ENCODE peak calls at places on chromosome 5, in ten cellular contexts. Q is fibroblast of lung, H is tibial artery, A is brain microvascular endothelial cell, T is adrenal gland, S is mammary epithelial cell, Y is astrocyte, E is lung, W is prostate gland, Z is spleen. K is an unnamed sample. For H3K36me3, the result is how much of the 10 kb centered on the place peaks cover.

GRCh38 chr5:178086266-178086665 is 27.1 kb upstream of the N4BP3 start:
- DNase-seq in Q (no peak), A (no peak), Y (no peak), H (no peak), E (no peak), W (no peak), Z (no peak), T (no peak), S (peak), K (no peak)

GRCh38 chr5:31661257-31661656 is 22.3 kb downstream of the PDZD2 start:
- DNase-seq in T (no peak), A (no peak), S (no peak), E (no peak), H (no peak), Z (no peak), Y (no peak), W (no peak), Q (no peak), K (no peak)

GRCh38 chr5:42656661-42657035 is 100.0 kb upstream of the CCDC152 start:
- DNase-seq in Q (no peak), S (peak), H (no peak), Y (no peak), E (no peak), A (no peak), Z (no peak), T (no peak), W (no peak), K (no peak)

GRCh38 chr5:72859127-72859526 is 42.7 kb downstream of the TNPO1 start:
- DNase-seq in W (no peak), A (no peak), E (no peak), Y (no peak), T (no peak), H (no peak), S (no peak), Q (no peak), Z (no peak), K (no peak)

GRCh38 chr5:134003957-134004625 is 684 bp downstream of the VDAC1 start:
- DNase-seq in A (peak), H (peak), Z (peak), S (peak), W (peak), E (peak), Y (peak), Q (peak), T (peak), K (peak)

GRCh38 chr5:35736280-35736679 is 118.6 kb downstream of the SPEF2 start:
- DNase-seq in Q (no peak), Y (no peak), T (no peak), A (no peak), E (no peak), H (no peak), W (no peak), S (no peak), Z (no peak), K (no peak)

GRCh38 chr5:102857090-102857818 is 102.1 kb downstream of the PAM start:
- DNase-seq in T (peak), Z (no peak), W (no peak), Q (no peak), H (peak), S (no peak), E (no peak), A (no peak), Y (no peak), K (no peak)

GRCh38 chr5:119524461-119524860 is 72.2 kb downstream of the HSD17B4 start:
- DNase-seq in Z (no peak), A (no peak), Y (no peak), Q (no peak), E (no peak), T (no peak), W (no peak), H (no peak), S (no peak), K (no peak)

GRCh38 chr5:159022178-159022556 is 77.5 kb downstream of the EBF1 start:
- DNase-seq in S (no peak), H (peak), T (peak), E (peak), A (peak), Y (peak), Q (peak), W (no peak), Z (no peak), K (no peak)

GRCh38 chr5:126301056-126301455 is 122.2 kb upstream of the GRAMD2B start:
- DNase-seq in T (no peak), Y (no peak), Z (no peak), A (no peak), W (no peak), H (no peak), E (no peak), Q (no peak), S (no peak), K (no peak)

GRCh38 chr5:34483442-34484033 is 172.6 kb upstream of the RAI14 start:
- DNase-seq in Z (no peak), E (no peak), H (no peak), Q (no peak), Y (no peak), A (no peak), S (no peak), T (no peak), W (no peak), K (no peak)

GRCh38 chr5:60521379-60522298 is 178.3 kb downstream of the DEPDC1B start:
- DNase-seq in Q (no peak), Y (no peak), E (no peak), S (no peak), T (no peak), A (no peak), Z (no peak), W (no peak), H (no peak), K (no peak)
- TF ChIP-seq CTCF in Q (no peak), Y (no peak), E (no peak), S (no peak), T (no peak), A (no peak), Z (peak), W (no peak), H (no peak), K (no peak)

GRCh38 chr5:84163671-84164070 is 221.0 kb downstream of the EDIL3 start:
- DNase-seq in W (no peak), H (no peak), E (no peak), Q (no peak), Z (no peak), Y (no peak), S (no peak), A (no peak), T (no peak), K (no peak)

DNA sequence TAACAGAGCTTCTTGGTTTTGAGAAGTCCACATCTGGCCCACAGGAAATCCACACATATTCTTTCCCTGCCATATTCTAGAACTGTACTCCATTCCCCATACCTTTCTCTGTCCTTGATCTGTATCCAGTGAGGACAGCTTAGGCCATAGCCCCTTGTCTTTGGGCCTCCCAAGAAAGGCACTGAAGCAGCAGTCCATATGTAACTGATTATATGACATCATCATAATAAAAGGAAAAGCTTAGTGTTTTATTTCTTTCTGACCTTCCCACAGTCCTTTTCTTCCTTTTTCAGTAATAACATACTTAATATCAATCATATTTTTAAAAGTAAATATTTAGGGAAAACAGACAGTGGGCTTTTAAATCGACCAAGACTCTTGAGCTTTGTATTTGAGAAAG is 222.0 kb downstream of the EDIL3 start:
- DNase-seq in S (no peak), Z (no peak), Y (no peak), T (no peak), H (no peak), Q (no peak), W (no peak), A (no peak), E (no peak), K (no peak)
- H3K36me3 ChIP-seq in S (under half), Z (under half), Y (under half), T (under half), H (under half), Q (under half), W (under half), A (under half), E (under half), K (under half)

GRCh38 chr5:176406436-176407052 is 9.8 kb downstream of the CLTB start:
- DNase-seq in Q (no peak), S (no peak), A (no peak), W (no peak), Y (no peak), H (peak), Z (peak), E (no peak), T (peak), K (no peak)
- H3K27ac ChIP-seq in Q (no peak), S (no peak), A (no peak), W (no peak), Y (no peak), H (no peak), Z (no peak), E (no peak), T (no peak), K (no peak)

DNA sequence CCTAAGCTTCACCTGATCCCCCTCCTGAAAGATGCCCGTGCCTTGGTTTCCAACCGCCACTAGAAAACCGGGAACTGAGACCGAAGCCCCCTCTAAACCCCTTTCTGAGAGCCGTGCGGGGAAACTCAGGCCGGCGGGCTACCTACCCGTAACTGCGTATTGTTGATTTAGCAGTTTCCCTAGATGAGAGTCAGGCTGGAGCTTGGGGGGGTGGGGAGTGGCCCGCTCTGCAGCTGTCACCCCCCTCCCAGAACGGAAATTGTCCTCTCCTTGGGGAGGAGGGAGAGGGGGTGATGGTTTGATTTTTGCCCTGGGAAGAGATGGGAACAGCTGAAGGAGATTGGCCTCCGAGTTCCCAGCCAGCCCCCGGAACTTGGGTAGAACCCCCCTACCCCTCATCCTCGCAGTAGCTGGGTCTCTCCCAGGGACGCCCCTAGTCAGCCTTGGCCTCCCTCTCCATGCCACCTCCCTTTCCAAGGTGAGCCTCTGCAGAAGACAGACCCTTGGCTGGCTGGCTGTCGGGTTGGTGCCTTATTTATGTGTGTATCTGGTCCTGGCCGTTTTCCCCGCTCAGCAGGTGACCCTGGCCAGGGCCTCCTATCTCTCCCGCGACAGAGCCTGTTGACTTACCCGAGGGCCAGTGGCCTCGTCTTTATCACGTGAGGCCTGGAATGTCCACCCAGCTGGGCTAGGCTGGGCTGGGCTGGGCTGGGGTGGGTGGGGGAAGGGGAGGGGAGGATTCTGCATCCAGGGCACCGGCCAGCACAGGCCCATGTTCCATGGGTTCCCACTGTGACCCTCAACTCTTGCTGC is 2.7 kb downstream of the CXXC5 start:
- DNase-seq in E (no peak), Z (peak), T (peak), H (peak), Y (no peak), A (no peak), W (peak), Q (no peak), S (no peak), K (peak)
- TF ChIP-seq CTCF in E (no peak), Z (no peak), T (no peak), H (no peak), Y (no peak), A (no peak), W (no peak), Q (no peak), S (no peak), K (no peak)

DNA sequence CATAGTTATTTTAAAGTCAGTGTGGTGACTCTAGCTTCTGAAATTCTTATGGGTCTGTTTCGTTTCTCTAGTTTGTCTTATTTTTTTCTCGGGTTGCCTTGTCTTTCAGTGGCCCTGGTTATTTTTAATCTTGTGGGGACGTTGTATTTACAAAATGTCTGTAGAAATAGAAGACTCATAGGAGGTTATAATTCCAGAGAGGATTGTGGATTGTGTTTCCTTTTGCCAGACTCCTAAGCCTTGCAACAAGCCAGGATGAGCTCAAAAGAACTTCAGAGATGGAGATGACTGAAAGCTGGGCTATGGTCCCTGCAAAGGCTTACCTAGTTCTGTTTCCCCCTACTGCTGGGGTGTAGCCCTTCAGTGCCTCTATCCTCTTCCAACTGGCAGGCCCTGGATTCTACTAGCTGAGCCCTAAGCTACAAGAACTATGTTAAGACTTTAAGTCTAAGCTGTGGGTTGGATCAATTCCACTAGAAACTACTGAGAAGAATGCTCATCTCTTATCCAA is 32.2 kb upstream of the LECT2 start:
- DNase-seq in S (no peak), E (no peak), Y (peak), W (no peak), Q (peak), A (no peak), Z (no peak), T (no peak), H (no peak), K (no peak)
- H3K36me3 ChIP-seq in S (under half), E (under half), Y (under half), W (under half), Q (under half), A (under half), Z (under half), T (under half), H (under half), K (under half)

GRCh38 chr5:54831233-54831632 is 154.2 kb downstream of the ESM1 start:
- DNase-seq in Y (no peak), Q (no peak), W (no peak), S (no peak), H (no peak), E (no peak), T (no peak), A (no peak), Z (no peak), K (no peak)
- H3K27ac ChIP-seq in Y (no peak), Q (no peak), W (no peak), S (no peak), H (no peak), E (no peak), T (no peak), A (no peak), Z (no peak), K (no peak)

DNA sequence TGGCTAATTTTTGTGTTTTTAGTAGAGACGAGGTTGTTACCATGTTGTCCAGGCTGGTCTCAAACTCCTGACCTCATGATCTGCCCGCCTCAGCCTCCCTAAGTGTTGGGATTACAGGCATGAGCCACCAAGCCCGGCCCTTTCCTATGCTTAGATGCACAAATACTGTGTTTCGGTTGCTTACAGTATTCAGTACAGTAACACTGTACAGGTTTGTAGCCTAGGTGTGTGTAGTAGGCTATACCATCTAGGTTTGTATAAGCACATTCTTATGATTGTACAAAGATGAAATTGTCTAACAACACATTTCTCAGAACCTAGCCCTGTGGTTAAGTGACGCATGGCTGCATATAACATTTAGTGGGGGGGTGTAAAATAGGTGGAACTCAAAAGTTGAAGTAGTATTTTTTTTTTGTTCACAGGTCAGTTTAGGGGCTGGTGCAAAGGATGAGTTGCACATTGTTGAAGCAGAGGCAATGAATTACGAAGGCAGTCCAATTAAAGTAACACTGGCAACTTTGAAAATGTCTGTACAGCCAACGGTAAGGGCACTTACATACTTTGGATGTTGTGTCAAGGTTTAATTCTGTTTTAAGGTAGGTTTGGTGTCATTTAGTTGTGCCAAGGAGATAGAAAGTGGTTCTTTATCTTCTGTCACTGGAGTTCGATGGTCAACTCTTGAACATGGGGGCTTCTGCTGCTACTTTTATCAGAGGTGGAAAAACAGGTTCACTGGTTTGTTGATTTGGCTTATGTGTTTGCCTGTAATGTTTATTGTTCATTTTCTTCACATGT is 3.4 kb downstream of the NPM1 start:
- DNase-seq in T (no peak), W (no peak), H (no peak), E (no peak), Q (no peak), A (no peak), S (peak), Z (peak), Y (no peak), K (no peak)
- TF ChIP-seq CTCF in T (no peak), W (no peak), H (no peak), E (no peak), Q (no peak), A (no peak), S (no peak), Z (no peak), Y (no peak), K (no peak)

DNA sequence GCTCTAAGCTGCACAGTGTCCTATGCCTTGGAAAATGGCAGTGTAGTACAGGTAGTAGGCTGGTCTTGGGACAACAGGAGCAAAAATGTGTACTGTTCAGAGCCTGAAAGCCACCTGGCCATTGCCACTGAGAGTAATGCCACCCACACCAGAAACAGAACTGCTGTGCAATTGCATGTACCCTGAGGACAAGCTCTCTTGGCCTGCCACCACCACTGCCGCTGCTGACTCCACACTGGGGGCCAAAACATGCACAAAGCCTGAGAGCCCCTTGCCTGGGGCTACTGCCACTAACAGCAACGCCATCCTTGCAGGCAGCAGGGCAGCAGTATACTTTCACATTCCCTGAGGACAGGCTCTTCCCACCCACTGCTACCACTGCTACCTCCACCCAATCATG is 251.9 kb upstream of the CDH12 start:
- DNase-seq in Q (no peak), Y (no peak), S (no peak), E (no peak), A (no peak), H (no peak), T (no peak), Z (no peak), W (no peak), K (no peak)
- H3K36me3 ChIP-seq in Q (under half), Y (under half), S (under half), E (under half), A (under half), H (under half), T (under half), Z (under half), W (under half), K (under half)

K was measured in gastrocnemius medialis.